ENCODE peak calls at places on chromosome 4, in six cellular contexts. K is lower leg skin, C is K562, F is heart right ventricle, O is cardiac fibroblast, G is HFF-Myc. M is an unnamed sample.

GRCh38 chr4:153573881-153574807 is 108.0 kb downstream of the TMEM131L start:
- DNase-seq in K (peak; percentile 32), G (peak; percentile 65), C (no peak), O (peak; percentile 85), F (peak; percentile 54), M (peak; percentile 92)

GRCh38 chr4:91330555-91331137 is 973.1 kb upstream of the GRID2 start:
- DNase-seq in F (no peak), O (peak; percentile 1), G (no peak), K (no peak), C (no peak), M (no peak)

GRCh38 chr4:98996056-98996941 is 778 bp downstream of the METAP1 start:
- DNase-seq in K (no peak), F (no peak), G (peak; percentile 3), O (peak; percentile 43), C (no peak), M (peak; percentile 22)

GRCh38 chr4:186759990-186760389 is 36.3 kb upstream of the FAT1 start:
- DNase-seq in F (no peak), G (no peak), O (no peak), K (no peak), C (no peak), M (no peak)

GRCh38 chr4:135492439-135492838 is 1290.8 kb upstream of the PABPC4L start:
- DNase-seq in F (no peak), C (no peak), K (no peak), O (no peak), G (no peak), M (no peak)

GRCh38 chr4:147714575-147715401 is 17.1 kb upstream of the ARHGAP10 start:
- DNase-seq in K (peak; percentile 72), O (peak; percentile 89), F (no peak), C (no peak), G (no peak), M (peak; percentile 95)

GRCh38 chr4:25810815-25811690 is 51.7 kb downstream of the SEL1L3 start:
- DNase-seq in K (no peak), O (peak; percentile 80), F (no peak), C (no peak), G (no peak), M (peak; percentile 48)

GRCh38 chr4:136650541-136651277 is 881.6 kb downstream of the PCDH18 start:
- DNase-seq in G (no peak), F (no peak), K (no peak), C (no peak), O (peak; percentile 65), M (no peak)

GRCh38 chr4:154416183-154416543 is 75.4 kb downstream of the DCHS2 start:
- DNase-seq in F (peak; percentile 20), K (no peak), G (no peak), O (peak; percentile 0), C (peak; percentile 15), M (no peak)

GRCh38 chr4:183556947-183557346 is 52.1 kb downstream of the ING2 start:
- DNase-seq in C (no peak), G (no peak), O (no peak), K (no peak), F (no peak), M (no peak)

GRCh38 chr4:53840643-53841042 is 223.8 kb downstream of the CHIC2 start:
- DNase-seq in K (no peak), F (no peak), O (peak; percentile 64), G (no peak), C (no peak), M (no peak)

GRCh38 chr4:2418652-2419571 is at the start of gene CFAP99:
- DNase-seq in O (peak; percentile 96), F (peak; percentile 99), G (peak; percentile 51), K (peak; percentile 95), C (peak; percentile 95), M (peak; percentile 92)

GRCh38 chr4:110533590-110533910 is 57.6 kb downstream of the ENPEP start:
- DNase-seq in G (no peak), K (no peak), O (no peak), C (no peak), F (no peak), M (no peak)
- H3K4me3 ChIP-seq in G (no peak overlapping the region), K (no peak overlapping the region), O (no peak overlapping the region), C (no peak overlapping the region), F (no peak overlapping the region), M (no peak overlapping the region)

DNA sequence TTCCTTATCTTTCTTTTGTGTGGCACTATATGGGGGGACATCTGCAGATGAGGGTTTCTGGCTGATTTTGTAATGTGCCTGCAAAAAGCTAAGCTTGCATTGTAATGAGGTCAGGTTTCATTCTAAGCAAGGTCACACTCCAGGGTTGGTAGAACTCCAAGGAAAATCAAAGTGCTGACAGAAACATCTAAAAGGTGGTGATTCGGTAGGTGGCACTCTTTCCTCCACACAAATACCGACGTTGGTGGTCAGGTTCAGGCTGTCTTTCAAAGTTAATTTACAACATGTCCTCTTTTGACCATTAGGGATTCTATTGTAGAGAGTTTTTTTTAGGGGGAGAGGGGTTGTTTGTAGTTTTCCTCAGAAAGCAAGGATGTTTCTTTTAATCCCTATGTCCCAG is 434.4 kb downstream of the PPARGC1A start:
- DNase-seq in G (no peak), O (no peak), C (no peak), K (no peak), F (no peak), M (no peak)
- TF ChIP-seq CTCF in G (no peak), O (no peak), C (no peak), K (no peak), F (no peak), M (no peak)

GRCh38 chr4:133151681-133152329 is 2.7 kb downstream of the PCDH10 start:
- DNase-seq in K (no peak), F (no peak), O (no peak), G (no peak), C (no peak), M (no peak)
- H3K4me3 ChIP-seq in K (no peak overlapping the region), F (no peak overlapping the region), O (peak overlapping the region; percentile 55), G (no peak overlapping the region), C (no peak overlapping the region), M (no peak overlapping the region)

GRCh38 chr4:24140892-24141291 is 251.0 kb upstream of the PPARGC1A start:
- DNase-seq in C (no peak), O (no peak), K (no peak), F (no peak), G (no peak), M (no peak)

GRCh38 chr4:24141836-24142235 is 252.0 kb upstream of the PPARGC1A start:
- DNase-seq in C (no peak), G (no peak), K (no peak), O (no peak), F (no peak), M (peak; percentile 50)

GRCh38 chr4:24137963-24138601 is 248.2 kb upstream of the PPARGC1A start:
- DNase-seq in C (no peak), K (no peak), G (no peak), O (no peak), F (no peak), M (no peak)

GRCh38 chr4:24143741-24144140 is 253.9 kb upstream of the PPARGC1A start:
- DNase-seq in G (no peak), C (no peak), K (no peak), O (no peak), F (no peak), M (no peak)
- TF ChIP-seq CTCF in G (no peak), C (no peak), K (no peak), O (no peak), F (no peak), M (no peak)

DNA sequence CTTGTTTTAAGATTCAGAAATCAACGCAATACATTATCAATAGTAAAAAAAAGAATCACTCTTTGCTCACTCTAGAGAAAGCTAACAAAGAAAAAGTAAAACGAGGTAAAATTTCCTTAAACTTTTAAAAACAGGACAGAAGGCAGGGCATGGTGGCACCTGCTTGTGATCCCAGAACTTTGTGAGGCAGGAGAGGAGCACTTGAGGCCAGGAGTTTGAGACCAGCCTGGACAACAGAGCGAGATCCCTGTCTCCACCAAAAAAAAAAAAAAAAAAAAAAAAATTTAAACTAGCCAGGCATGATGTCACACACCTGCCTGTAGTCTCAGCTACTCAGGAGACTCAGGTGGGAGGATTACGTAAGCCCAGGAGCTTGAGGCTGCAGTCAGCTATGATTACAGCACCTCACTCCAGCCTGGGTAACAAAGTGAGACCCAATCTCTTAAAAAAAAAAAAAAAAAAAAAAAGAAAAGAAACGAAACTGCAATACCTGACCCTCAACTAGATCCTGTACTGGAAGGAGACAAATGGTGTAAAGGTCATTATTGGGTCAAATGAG is 3.5 kb downstream of the CCNI start:
- DNase-seq in F (no peak), G (no peak), O (no peak), C (no peak), K (no peak), M (no peak)
- H3K4me3 ChIP-seq in F (no peak overlapping the region), G (peak overlapping the region; percentile 57), O (no peak overlapping the region), C (no peak overlapping the region), K (no peak overlapping the region), M (peak overlapping the region; percentile 88)

GRCh38 chr4:150021483-150021882 is 56.8 kb upstream of the DCLK2 start:
- DNase-seq in O (no peak), C (no peak), K (no peak), G (no peak), F (no peak), M (peak; percentile 72)
- TF ChIP-seq CTCF in O (no peak), C (no peak), K (no peak), G (no peak), F (no peak), M (no peak)

GRCh38 chr4:123249821-123250220 is 146.8 kb upstream of the SPRY1 start:
- DNase-seq in O (no peak), C (no peak), G (no peak), K (no peak), F (no peak), M (no peak)
- H3K4me3 ChIP-seq in O (no peak overlapping the region), C (no peak overlapping the region), G (no peak overlapping the region), K (no peak overlapping the region), F (no peak overlapping the region), M (no peak overlapping the region)